ENCODE peak calls at places on chromosome 1, in six cellular contexts. X, H, W, E, N and F are unnamed samples.

GRCh38 chr1:247089616-247090375 is 11.2 kb upstream of the ZNF670 start:
- DNase-seq in H (no peak), W (no peak), N (no peak), E (no peak), X (no peak), F (no peak)

GRCh38 chr1:110393691-110394564 is 3.1 kb upstream of the SLC16A4 start:
- DNase-seq in H (no peak), N (no peak), W (no peak), E (peak; percentile 47), X (no peak), F (no peak)

GRCh38 chr1:227428803-227429202 is 110.5 kb upstream of the CDC42BPA start:
- DNase-seq in N (no peak), W (no peak), E (peak; percentile 58), H (no peak), X (no peak), F (no peak)

GRCh38 chr1:165383067-165383466 is 26.6 kb upstream of the LMX1A start:
- DNase-seq in W (no peak), E (no peak), X (no peak), H (no peak), N (no peak), F (no peak)

GRCh38 chr1:206609229-206609991 is 2.9 kb downstream of the EIF2D start:
- DNase-seq in W (no peak), X (no peak), N (peak; percentile 71), H (no peak), E (no peak), F (no peak)

GRCh38 chr1:31627301-31627929 is 9.9 kb downstream of the HCRTR1 start:
- DNase-seq in E (no peak), H (no peak), W (no peak), N (no peak), X (no peak), F (no peak)

GRCh38 chr1:209150114-209150513 is 433.4 kb upstream of the CAMK1G start:
- DNase-seq in H (no peak), W (peak; percentile 15), E (peak; percentile 3), X (no peak), N (no peak), F (peak; percentile 84)

GRCh38 chr1:27137022-27137542 is 17.8 kb downstream of the SLC9A1 start:
- DNase-seq in W (peak; percentile 83), N (no peak), X (no peak), E (no peak), H (no peak), F (no peak)

GRCh38 chr1:89363638-89364536 is at the start of gene GBP6:
- DNase-seq in X (peak; percentile 48), E (no peak), H (no peak), W (no peak), N (no peak), F (no peak)

GRCh38 chr1:74731399-74732052 is 1.3 kb downstream of the CRYZ start:
- DNase-seq in X (no peak), N (no peak), W (peak; percentile 79), H (no peak), E (peak; percentile 92), F (no peak)
- H3K4me3 ChIP-seq in X (no peak overlapping the region), N (peak overlapping the region; percentile 81), W (peak overlapping the region; percentile 15), H (peak overlapping the region; percentile 91), E (peak overlapping the region; percentile 97), F (peak overlapping the region; percentile 16)

GRCh38 chr1:98315309-98315708 is 346.2 kb upstream of the SNX7 start:
- DNase-seq in X (no peak), W (no peak), H (no peak), N (no peak), E (no peak), F (no peak)
- TF ChIP-seq ZNF274 in X (no peak), W (no peak), H (no peak), N (no peak), E (no peak), F (no peak)

GRCh38 chr1:214028569-214028968 is 40.8 kb downstream of the PROX1 start:
- DNase-seq in X (no peak), H (no peak), W (no peak), E (no peak), N (no peak), F (no peak)

GRCh38 chr1:214029796-214030195 is 42.0 kb downstream of the PROX1 start:
- DNase-seq in E (no peak), H (no peak), N (no peak), W (no peak), X (no peak), F (peak; percentile 73)

GRCh38 chr1:214028999-214029406 is 41.2 kb downstream of the PROX1 start:
- DNase-seq in N (no peak), H (no peak), W (no peak), E (peak; percentile 92), X (no peak), F (no peak)

GRCh38 chr1:214028095-214028494 is 40.3 kb downstream of the PROX1 start:
- DNase-seq in E (peak; percentile 23), X (no peak), H (no peak), W (no peak), N (no peak), F (no peak)

GRCh38 chr1:214031267-214031650 is 43.5 kb downstream of the PROX1 start:
- DNase-seq in X (no peak), W (no peak), H (no peak), E (no peak), N (no peak), F (peak; percentile 88)
- H3K4me3 ChIP-seq in X (no peak overlapping the region), W (no peak overlapping the region), H (no peak overlapping the region), E (no peak overlapping the region), N (no peak overlapping the region), F (no peak overlapping the region)

GRCh38 chr1:111878096-111878495 is 111.4 kb downstream of the KCND3 start:
- DNase-seq in X (no peak), N (no peak), W (no peak), H (no peak), E (no peak), F (no peak)
- TF ChIP-seq ZNF274 in X (no peak), N (no peak), W (no peak), H (no peak), E (no peak), F (no peak)

GRCh38 chr1:11692899-11693590 is 1.5 kb downstream of the DRAXIN start:
- DNase-seq in N (no peak), X (no peak), E (no peak), H (peak; percentile 71), W (peak; percentile 65), F (no peak)

GRCh38 chr1:11691928-11692711 is 610 bp downstream of the DRAXIN start:
- DNase-seq in H (no peak), W (no peak), E (no peak), X (peak; percentile 70), N (no peak), F (no peak)

GRCh38 chr1:11691302-11691914 is at the start of gene DRAXIN:
- DNase-seq in X (peak; percentile 84), N (no peak), H (no peak), E (no peak), W (no peak), F (no peak)

GRCh38 chr1:11690132-11690668 is 1.3 kb upstream of the DRAXIN start:
- DNase-seq in H (no peak), X (no peak), W (peak; percentile 60), E (no peak), N (no peak), F (no peak)

DNA sequence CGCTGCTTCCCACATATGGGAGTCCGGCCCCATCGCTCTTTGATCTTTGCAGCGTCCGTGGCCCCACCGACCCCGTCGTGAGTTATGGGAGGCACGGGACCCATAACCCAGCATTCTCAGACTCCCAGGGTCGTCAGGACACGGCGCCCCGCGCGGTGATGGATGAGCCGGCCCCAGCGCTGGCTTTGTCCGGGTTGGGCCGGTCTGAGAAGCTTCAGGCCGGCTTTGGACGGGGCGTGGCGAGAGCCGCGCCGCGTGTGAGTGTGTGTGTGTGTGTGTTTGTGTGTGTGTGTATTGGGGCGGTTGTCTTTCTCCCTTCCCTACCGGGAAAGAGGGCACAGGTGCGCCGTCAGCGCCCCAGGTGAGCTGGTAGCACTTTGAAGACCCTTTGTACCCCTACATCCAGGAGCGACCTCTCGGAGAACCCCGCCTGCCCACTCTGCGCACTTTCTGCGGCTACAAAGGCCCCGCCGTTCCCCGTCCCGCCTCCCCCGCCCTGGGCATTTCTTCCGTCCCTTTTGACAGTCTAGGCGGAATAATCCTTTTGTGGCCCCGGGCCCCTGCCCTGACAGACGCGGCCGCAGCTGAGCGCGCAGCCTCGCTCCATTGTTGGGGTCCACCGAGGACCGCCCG is 725 bp upstream of the DRAXIN start:
- DNase-seq in H (no peak), W (peak; percentile 34), E (peak; percentile 18), N (no peak), X (no peak), F (no peak)
- H3K4me3 ChIP-seq in H (peak overlapping the region; percentile 50), W (no peak overlapping the region), E (no peak overlapping the region), N (no peak overlapping the region), X (peak overlapping the region; percentile 75), F (peak overlapping the region; percentile 60)

DNA sequence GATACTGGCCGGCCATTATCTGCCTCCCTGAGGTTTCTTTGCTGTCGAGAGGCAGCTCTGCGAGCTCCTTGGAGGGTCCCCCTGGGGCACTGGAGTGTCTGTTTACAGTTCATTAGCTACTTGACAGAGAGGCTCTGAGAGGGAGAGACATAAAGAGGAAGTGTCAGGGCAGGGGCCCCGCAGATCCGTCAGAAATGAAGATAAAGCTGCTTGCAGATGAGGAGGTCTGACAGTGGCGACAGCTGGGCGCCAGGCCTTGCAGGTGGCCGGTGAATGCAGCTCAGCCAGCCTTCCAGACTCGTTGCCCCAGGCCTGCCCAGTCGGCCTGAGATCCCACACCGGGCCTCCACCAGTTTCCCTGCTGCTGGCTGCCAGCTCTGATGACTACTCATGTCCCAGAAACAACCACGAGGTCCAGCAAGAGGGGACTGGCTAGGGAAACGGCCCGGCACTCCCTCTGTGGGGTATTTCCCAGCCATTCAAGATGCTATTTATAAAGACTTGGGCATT is 84.7 kb downstream of the DISP3 start:
- DNase-seq in N (no peak), H (no peak), E (no peak), X (no peak), W (peak; percentile 30), F (no peak)
- TF ChIP-seq ZNF274 in N (no peak), H (no peak), E (no peak), X (no peak), W (no peak), F (no peak)

DNA sequence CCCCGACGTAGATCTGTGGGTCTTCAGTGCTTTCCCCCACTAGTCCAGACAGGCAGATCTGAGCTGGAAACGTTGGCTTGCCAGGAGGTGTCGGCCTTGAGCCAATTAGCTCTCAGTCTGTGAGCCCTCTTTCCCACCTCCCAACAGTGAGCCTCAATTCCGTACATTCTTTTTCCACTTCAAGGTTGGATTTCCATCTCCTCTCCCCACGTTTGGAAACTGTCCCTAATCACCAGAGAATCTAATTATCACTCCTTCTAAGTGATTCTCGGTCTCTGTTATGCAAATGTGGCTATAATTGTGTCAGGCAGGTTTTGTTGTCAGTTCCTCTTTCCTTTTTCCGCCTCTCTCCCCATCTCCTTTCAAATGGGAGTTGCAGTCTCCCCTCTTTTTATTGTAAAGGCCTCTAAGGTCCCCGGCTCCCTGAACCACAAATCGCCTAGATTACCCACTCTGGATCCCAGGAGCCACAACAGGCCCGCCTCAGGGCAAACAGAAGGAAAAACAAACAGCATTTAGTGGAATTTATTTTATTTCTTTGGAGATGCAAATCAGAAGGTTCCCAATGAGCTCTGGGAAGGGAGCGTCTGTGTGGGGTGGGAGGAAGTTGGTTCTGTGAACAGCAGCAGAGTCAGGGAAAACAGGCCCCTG is 29.4 kb upstream of the LRRN2 start:
- DNase-seq in E (no peak), X (no peak), H (no peak), W (peak; percentile 38), N (peak; percentile 51), F (peak; percentile 100)
- H3K4me3 ChIP-seq in E (no peak overlapping the region), X (no peak overlapping the region), H (no peak overlapping the region), W (no peak overlapping the region), N (peak overlapping the region; percentile 26), F (peak overlapping the region; percentile 53)

GRCh38 chr1:61054636-61055035 is 27.7 kb upstream of the NFIA start:
- DNase-seq in N (no peak), H (no peak), W (no peak), X (peak; percentile 56), E (no peak), F (no peak)
- TF ChIP-seq ZNF274 in N (no peak), H (no peak), W (no peak), X (no peak), E (no peak), F (no peak)